ENCODE peak calls at places on chromosome 6, in eight cellular contexts. One of them, this sample, is unnamed.

GRCh38 chr6:16420715-16421461 is 182.5 kb downstream of the GMPR start:
- DNase-seq in RWPE1: no peak
- DNase-seq in NCI-H1092: no peak
- DNase-seq in ureter: no peak
- DNase-seq in DMS153: no peak
- DNase-seq in cardiac muscle cell: peak
- DNase-seq in HuH-7.5: no peak
- DNase-seq in progenitor cell of endocrine pancreas: no peak
- DNase-seq in this sample: no peak

GRCh38 chr6:35687658-35688604 is 784 bp downstream of the FKBP5 start:
- DNase-seq in RWPE1: no peak
- DNase-seq in NCI-H1092: no peak
- DNase-seq in ureter: peak
- DNase-seq in DMS153: peak
- DNase-seq in cardiac muscle cell: peak
- DNase-seq in HuH-7.5: peak
- DNase-seq in progenitor cell of endocrine pancreas: peak
- DNase-seq in this sample: peak

GRCh38 chr6:36692220-36692619 is 5.4 kb upstream of the RAB44 start:
- DNase-seq in RWPE1: no peak
- DNase-seq in NCI-H1092: no peak
- DNase-seq in ureter: no peak
- DNase-seq in DMS153: no peak
- DNase-seq in cardiac muscle cell: no peak
- DNase-seq in HuH-7.5: no peak
- DNase-seq in progenitor cell of endocrine pancreas: no peak
- DNase-seq in this sample: no peak

GRCh38 chr6:24194968-24195700 is 69.1 kb downstream of the NRSN1 start:
- DNase-seq in RWPE1: no peak
- DNase-seq in NCI-H1092: no peak
- DNase-seq in ureter: no peak
- DNase-seq in DMS153: no peak
- DNase-seq in cardiac muscle cell: no peak
- DNase-seq in HuH-7.5: no peak
- DNase-seq in progenitor cell of endocrine pancreas: no peak
- DNase-seq in this sample: no peak

GRCh38 chr6:45479834-45480696 is 102.3 kb upstream of the SUPT3H start:
- DNase-seq in RWPE1: no peak
- DNase-seq in NCI-H1092: no peak
- DNase-seq in ureter: no peak
- DNase-seq in DMS153: no peak
- DNase-seq in cardiac muscle cell: peak
- DNase-seq in HuH-7.5: no peak
- DNase-seq in progenitor cell of endocrine pancreas: no peak
- DNase-seq in this sample: no peak

GRCh38 chr6:7910654-7911344 is at the start of gene TXNDC5:
- DNase-seq in RWPE1: peak
- DNase-seq in NCI-H1092: peak
- DNase-seq in ureter: peak
- DNase-seq in DMS153: no peak
- DNase-seq in cardiac muscle cell: peak
- DNase-seq in HuH-7.5: peak
- DNase-seq in progenitor cell of endocrine pancreas: peak
- DNase-seq in this sample: peak

GRCh38 chr6:44297063-44298038 is 15.8 kb downstream of the AARS2 start:
- DNase-seq in RWPE1: peak
- DNase-seq in NCI-H1092: peak
- DNase-seq in ureter: no peak
- DNase-seq in DMS153: peak
- DNase-seq in cardiac muscle cell: peak
- DNase-seq in HuH-7.5: no peak
- DNase-seq in progenitor cell of endocrine pancreas: peak
- DNase-seq in this sample: peak

GRCh38 chr6:3159805-3160781 is 2.7 kb upstream of the TUBB2A start:
- DNase-seq in RWPE1: peak
- DNase-seq in NCI-H1092: no peak
- DNase-seq in ureter: peak
- DNase-seq in DMS153: peak
- DNase-seq in cardiac muscle cell: peak
- DNase-seq in HuH-7.5: no peak
- DNase-seq in progenitor cell of endocrine pancreas: no peak
- DNase-seq in this sample: peak

GRCh38 chr6:4358414-4359107 is 223.2 kb upstream of the ECI2 start:
- DNase-seq in RWPE1: peak
- DNase-seq in NCI-H1092: no peak
- DNase-seq in ureter: peak
- DNase-seq in DMS153: peak
- DNase-seq in cardiac muscle cell: peak
- DNase-seq in HuH-7.5: peak
- DNase-seq in progenitor cell of endocrine pancreas: no peak
- DNase-seq in this sample: no peak

This sample was measured in NCI-H345.